ENCODE peak calls at places on chromosome 19, in eight cellular contexts. Z is NCI-H1694 treated with DMSO at 0.1 percent for 48 hours; Y is DMS153; T is heart right ventricle; I is activated T-cell treated with anti-CD3 and anti-CD28 coated beads, Interleukin-2, amount 50 U/mL, for 72 hours; R is cardiac fibroblast; N is activated naive CD8-positive, alpha-beta T cell treated with anti-CD3 and anti-CD28 coated beads for 36 hours; A is neural crest cell. G is an unnamed sample.

GRCh38 chr19:33309826-33310225 is 7.5 kb upstream of the CEBPA start:
- DNase-seq in Z (no peak), Y (no peak), T (no peak), I (no peak), R (no peak), N (no peak), A (no peak), G (no peak)

GRCh38 chr19:18208098-18208951 is 4.5 kb upstream of the RAB3A start:
- DNase-seq in Z (peak), Y (peak), T (peak), I (peak), R (peak), N (peak), A (no peak), G (peak)

GRCh38 chr19:49272204-49272603 is 52.8 kb downstream of the SLC6A16 start:
- DNase-seq in Z (no peak), Y (no peak), T (no peak), I (no peak), R (peak), N (no peak), A (no peak), G (no peak)

GRCh38 chr19:18297308-18297707 is 15.9 kb upstream of the JUND start:
- DNase-seq in Z (no peak), Y (no peak), T (no peak), I (no peak), R (peak), N (no peak), A (no peak), G (no peak)

GRCh38 chr19:8640402-8641004 is 10.1 kb downstream of the NFILZ start:
- DNase-seq in Z (peak), Y (no peak), T (peak), I (no peak), R (peak), N (no peak), A (no peak), G (no peak)

GRCh38 chr19:46387713-46388130 is 25.6 kb downstream of the CCDC8 start:
- DNase-seq in Z (no peak), Y (no peak), T (no peak), I (no peak), R (no peak), N (no peak), A (no peak), G (no peak)

GRCh38 chr19:32674153-32674958 is 624 bp downstream of the ANKRD27 start:
- DNase-seq in Z (no peak), Y (no peak), T (no peak), I (no peak), R (no peak), N (no peak), A (no peak), G (no peak)

GRCh38 chr19:45424191-45425058 is 708 bp upstream of the ERCC1 start:
- DNase-seq in Z (peak), Y (peak), T (peak), I (peak), R (peak), N (peak), A (peak), G (peak)

GRCh38 chr19:7421941-7422744 is 66.7 kb downstream of the PEX11G start:
- DNase-seq in Z (no peak), Y (no peak), T (no peak), I (no peak), R (no peak), N (no peak), A (no peak), G (no peak)

GRCh38 chr19:18785179-18786124 is 5.7 kb downstream of the COMP start:
- DNase-seq in Z (peak), Y (peak), T (peak), I (peak), R (peak), N (peak), A (peak), G (peak)

GRCh38 chr19:4911314-4911713 is 2.0 kb downstream of the UHRF1 start:
- DNase-seq in Z (no peak), Y (no peak), T (no peak), I (no peak), R (no peak), N (no peak), A (no peak), G (no peak)

GRCh38 chr19:5113101-5113557 is 144.2 kb downstream of the KDM4B start:
- DNase-seq in Z (no peak), Y (no peak), T (no peak), I (no peak), R (no peak), N (no peak), A (no peak), G (peak)

GRCh38 chr19:7263521-7263920 is 30.7 kb downstream of the INSR start:
- DNase-seq in Z (no peak), Y (no peak), T (no peak), I (no peak), R (no peak), N (no peak), A (no peak), G (no peak)

GRCh38 chr19:15249560-15249874 is 17.3 kb upstream of the EPHX3 start:
- DNase-seq in Z (no peak), Y (no peak), T (no peak), I (no peak), R (no peak), N (no peak), A (no peak), G (no peak)

GRCh38 chr19:33551676-33552075 is 30.1 kb upstream of the PEPD start:
- DNase-seq in Z (no peak), Y (no peak), T (no peak), I (no peak), R (no peak), N (no peak), A (no peak), G (no peak)

GRCh38 chr19:18157465-18158063 is 4.6 kb downstream of the PIK3R2 start:
- DNase-seq in Z (peak), Y (peak), T (no peak), I (no peak), R (no peak), N (no peak), A (peak), G (no peak)

GRCh38 chr19:16032509-16033135 is 43.7 kb upstream of the TPM4 start:
- DNase-seq in Z (no peak), Y (no peak), T (no peak), I (no peak), R (no peak), N (no peak), A (no peak), G (no peak)

GRCh38 chr19:7010722-7011593 is 10.3 kb downstream of the MBD3L2B start:
- DNase-seq in Z (no peak), Y (no peak), T (no peak), I (peak), R (no peak), N (no peak), A (no peak), G (no peak)

GRCh38 chr19:35462476-35462953 is 14.5 kb downstream of the FFAR2 start:
- DNase-seq in Z (no peak), Y (no peak), T (no peak), I (peak), R (no peak), N (no peak), A (no peak), G (no peak)

GRCh38 chr19:52648336-52648990 is 10.3 kb upstream of the ZNF83 start:
- DNase-seq in Z (no peak), Y (no peak), T (no peak), I (no peak), R (peak), N (no peak), A (no peak), G (peak)

GRCh38 chr19:18294467-18294864 is 13.0 kb upstream of the JUND start:
- DNase-seq in Z (no peak), Y (peak), T (no peak), I (peak), R (no peak), N (peak), A (no peak), G (peak)

GRCh38 chr19:6241680-6242079 is 38.1 kb downstream of the MLLT1 start:
- DNase-seq in Z (peak), Y (no peak), T (peak), I (no peak), R (no peak), N (no peak), A (peak), G (no peak)

GRCh38 chr19:1851581-1852293 is 3.5 kb upstream of the REXO1 start:
- DNase-seq in Z (no peak), Y (no peak), T (no peak), I (peak), R (no peak), N (peak), A (no peak), G (no peak)

GRCh38 chr19:9724157-9724556 is 44.4 kb downstream of the ZNF846 start:
- DNase-seq in Z (no peak), Y (no peak), T (no peak), I (no peak), R (no peak), N (no peak), A (no peak), G (no peak)

GRCh38 chr19:3336680-3337523 is 29.5 kb upstream of the NFIC start:
- DNase-seq in Z (peak), Y (peak), T (peak), I (no peak), R (peak), N (no peak), A (no peak), G (peak)

GRCh38 chr19:29576761-29577661 is 29.1 kb upstream of the POP4 start:
- DNase-seq in Z (no peak), Y (no peak), T (no peak), I (peak), R (no peak), N (peak), A (no peak), G (peak)

GRCh38 chr19:17727843-17728242 is 8.6 kb downstream of the MAP1S start:
- DNase-seq in Z (no peak), Y (no peak), T (no peak), I (no peak), R (no peak), N (no peak), A (no peak), G (no peak)

GRCh38 chr19:36850646-36851442 is at the start of gene ZNF345:
- DNase-seq in Z (peak), Y (no peak), T (peak), I (peak), R (peak), N (peak), A (peak), G (peak)

GRCh38 chr19:16571689-16572331 is 405 bp downstream of the SLC35E1 start:
- DNase-seq in Z (no peak), Y (no peak), T (peak), I (peak), R (peak), N (peak), A (peak), G (no peak)

GRCh38 chr19:16232568-16232967 is 34.9 kb downstream of the AP1M1 start:
- DNase-seq in Z (no peak), Y (no peak), T (no peak), I (no peak), R (no peak), N (no peak), A (no peak), G (no peak)

GRCh38 chr19:46068345-46069258 is 27.8 kb upstream of the IGFL4 start:
- DNase-seq in Z (no peak), Y (no peak), T (no peak), I (no peak), R (peak), N (no peak), A (no peak), G (peak)

GRCh38 chr19:42199440-42200115 is 17.9 kb downstream of the DEDD2 start:
- DNase-seq in Z (no peak), Y (peak), T (peak), I (peak), R (no peak), N (peak), A (no peak), G (no peak)

G was measured in foreskin fibroblast.